ENCODE peak calls at places on chromosomes 6 and 20, in nine cellular contexts. Z, W, F, U, M, H, S, J and T are unnamed samples.

GRCh38 chr20:40188319-40188718 is 500.7 kb downstream of the MAFB start:
- DNase-seq in Z (no peak), W (no peak), F (no peak), U (no peak), M (no peak), H (no peak), S (no peak), J (no peak), T (no peak)

GRCh38 chr6:63437058-63437457 is 117.3 kb upstream of the LGSN start:
- DNase-seq in Z (no peak), W (no peak), F (no peak), U (no peak), M (no peak), H (no peak), S (no peak), J (no peak), T (no peak)

GRCh38 chr20:48567145-48567544 is 260.7 kb downstream of the PREX1 start:
- DNase-seq in Z (no peak), W (no peak), F (no peak), U (no peak), M (no peak), H (no peak), S (no peak), J (no peak), T (no peak)

GRCh38 chr20:13105071-13105470 is 96.3 kb downstream of the SPTLC3 start:
- DNase-seq in Z (no peak), W (no peak), F (no peak), U (no peak), M (no peak), H (no peak), S (no peak), J (no peak), T (no peak)

GRCh38 chr6:12288844-12289654 is 1.1 kb upstream of the EDN1 start:
- DNase-seq in Z (peak), W (peak), F (peak), U (peak), M (peak), H (peak), S (peak), J (peak), T (peak)

GRCh38 chr20:63751471-63752271 is 12.1 kb downstream of the SLC2A4RG start:
- DNase-seq in Z (no peak), W (no peak), F (no peak), U (no peak), M (no peak), H (no peak), S (no peak), J (peak), T (no peak)

GRCh38 chr20:17304785-17305184 is 77.9 kb downstream of the PCSK2 start:
- DNase-seq in Z (no peak), W (no peak), F (no peak), U (no peak), M (no peak), H (no peak), S (no peak), J (no peak), T (no peak)

GRCh38 chr20:62693523-62693922 is 15.1 kb upstream of the NTSR1 start:
- DNase-seq in Z (no peak), W (no peak), F (no peak), U (no peak), M (no peak), H (no peak), S (no peak), J (peak), T (no peak)

GRCh38 chr20:24681634-24682495 is 212.4 kb downstream of the SYNDIG1 start:
- DNase-seq in Z (no peak), W (no peak), F (no peak), U (no peak), M (no peak), H (no peak), S (no peak), J (no peak), T (no peak)

GRCh38 chr6:118029967-118030366 is 122.9 kb downstream of the SLC35F1 start:
- DNase-seq in Z (no peak), W (no peak), F (no peak), U (no peak), M (no peak), H (no peak), S (no peak), J (no peak), T (no peak)

GRCh38 chr6:27720607-27721580 is 191.3 kb downstream of the OR2B2 start:
- DNase-seq in Z (no peak), W (peak), F (peak), U (peak), M (no peak), H (peak), S (no peak), J (no peak), T (no peak)

GRCh38 chr6:161924516-161925116 is 650.8 kb upstream of the AGPAT4 start:
- DNase-seq in Z (no peak), W (no peak), F (no peak), U (no peak), M (no peak), H (no peak), S (no peak), J (no peak), T (no peak)

GRCh38 chr6:166872431-166873139 is 83.8 kb downstream of the RNASET2 start:
- DNase-seq in Z (no peak), W (no peak), F (no peak), U (no peak), M (no peak), H (no peak), S (no peak), J (no peak), T (no peak)

GRCh38 chr6:63795006-63795405 is 159.4 kb downstream of the PHF3 start:
- DNase-seq in Z (no peak), W (no peak), F (no peak), U (no peak), M (no peak), H (no peak), S (no peak), J (no peak), T (no peak)

GRCh38 chr6:31901415-31901952 is 402 bp downstream of the ZBTB12 start:
- DNase-seq in Z (peak), W (peak), F (peak), U (peak), M (peak), H (peak), S (peak), J (peak), T (peak)

GRCh38 chr6:50819906-50820589 is 1.4 kb downstream of the TFAP2B start:
- DNase-seq in Z (no peak), W (no peak), F (no peak), U (no peak), M (no peak), H (no peak), S (no peak), J (no peak), T (no peak)

GRCh38 chr6:73107016-73107415 is 118.3 kb downstream of the KHDC1L start:
- DNase-seq in Z (no peak), W (no peak), F (no peak), U (no peak), M (no peak), H (peak), S (no peak), J (no peak), T (no peak)

GRCh38 chr6:89346433-89346832 is 6.1 kb downstream of the UBE2J1 start:
- DNase-seq in Z (no peak), W (no peak), F (no peak), U (no peak), M (no peak), H (no peak), S (no peak), J (no peak), T (no peak)

GRCh38 chr6:3782876-3783832 is 31.6 kb upstream of the PXDC1 start:
- DNase-seq in Z (no peak), W (no peak), F (no peak), U (no peak), M (no peak), H (no peak), S (peak), J (no peak), T (no peak)

GRCh38 chr6:27139753-27140522 is 107.6 kb upstream of the PRSS16 start:
- DNase-seq in Z (no peak), W (peak), F (no peak), U (peak), M (no peak), H (no peak), S (no peak), J (no peak), T (no peak)

GRCh38 chr6:88472731-88473130 is 306.6 kb upstream of the CNR1 start:
- DNase-seq in Z (no peak), W (no peak), F (no peak), U (no peak), M (no peak), H (no peak), S (no peak), J (no peak), T (no peak)

GRCh38 chr6:149855741-149856140 is 8.4 kb downstream of the LRP11 start:
- DNase-seq in Z (no peak), W (no peak), F (no peak), U (no peak), M (no peak), H (peak), S (no peak), J (no peak), T (no peak)

GRCh38 chr6:157428418-157429202 is 47.6 kb downstream of the ZDHHC14 start:
- DNase-seq in Z (no peak), W (no peak), F (no peak), U (no peak), M (no peak), H (peak), S (no peak), J (no peak), T (peak)

GRCh38 chr6:75108333-75108974 is 97.4 kb downstream of the COL12A1 start:
- DNase-seq in Z (no peak), W (no peak), F (no peak), U (no peak), M (no peak), H (no peak), S (no peak), J (no peak), T (no peak)

GRCh38 chr20:54251093-54251492 is 43.2 kb downstream of the PFDN4 start:
- DNase-seq in Z (no peak), W (no peak), F (no peak), U (no peak), M (no peak), H (no peak), S (no peak), J (no peak), T (no peak)

GRCh38 chr20:48633620-48634257 is 194.1 kb downstream of the PREX1 start:
- DNase-seq in Z (no peak), W (no peak), F (no peak), U (no peak), M (no peak), H (no peak), S (no peak), J (no peak), T (no peak)

GRCh38 chr20:57022306-57022705 is 244.1 kb downstream of the BMP7 start:
- DNase-seq in Z (no peak), W (no peak), F (no peak), U (no peak), M (no peak), H (no peak), S (no peak), J (no peak), T (no peak)

GRCh38 chr20:64261138-64261537 is 5.6 kb downstream of the PCMTD2 start:
- DNase-seq in Z (no peak), W (no peak), F (peak), U (peak), M (no peak), H (no peak), S (no peak), J (no peak), T (peak)

GRCh38 chr20:51768759-51769517 is 748 bp upstream of the ATP9A start:
- DNase-seq in Z (no peak), W (no peak), F (no peak), U (peak), M (no peak), H (no peak), S (no peak), J (no peak), T (no peak)

GRCh38 chr20:21623074-21623780 is 82.2 kb upstream of the PAX1 start:
- DNase-seq in Z (no peak), W (no peak), F (no peak), U (no peak), M (no peak), H (no peak), S (no peak), J (no peak), T (no peak)

GRCh38 chr20:13149371-13149770 is 71.7 kb upstream of the ISM1 start:
- DNase-seq in Z (no peak), W (no peak), F (no peak), U (no peak), M (no peak), H (no peak), S (no peak), J (no peak), T (no peak)

GRCh38 chr20:2652724-2653510 is 485 bp downstream of the NOP56 start:
- DNase-seq in Z (peak), W (peak), F (peak), U (peak), M (peak), H (no peak), S (no peak), J (peak), T (peak)

GRCh38 chr6:47650553-47651432 is 47.6 kb upstream of the ADGRF4 start:
- DNase-seq in Z (no peak), W (no peak), F (no peak), U (no peak), M (no peak), H (no peak), S (no peak), J (no peak), T (no peak)

DNA sequence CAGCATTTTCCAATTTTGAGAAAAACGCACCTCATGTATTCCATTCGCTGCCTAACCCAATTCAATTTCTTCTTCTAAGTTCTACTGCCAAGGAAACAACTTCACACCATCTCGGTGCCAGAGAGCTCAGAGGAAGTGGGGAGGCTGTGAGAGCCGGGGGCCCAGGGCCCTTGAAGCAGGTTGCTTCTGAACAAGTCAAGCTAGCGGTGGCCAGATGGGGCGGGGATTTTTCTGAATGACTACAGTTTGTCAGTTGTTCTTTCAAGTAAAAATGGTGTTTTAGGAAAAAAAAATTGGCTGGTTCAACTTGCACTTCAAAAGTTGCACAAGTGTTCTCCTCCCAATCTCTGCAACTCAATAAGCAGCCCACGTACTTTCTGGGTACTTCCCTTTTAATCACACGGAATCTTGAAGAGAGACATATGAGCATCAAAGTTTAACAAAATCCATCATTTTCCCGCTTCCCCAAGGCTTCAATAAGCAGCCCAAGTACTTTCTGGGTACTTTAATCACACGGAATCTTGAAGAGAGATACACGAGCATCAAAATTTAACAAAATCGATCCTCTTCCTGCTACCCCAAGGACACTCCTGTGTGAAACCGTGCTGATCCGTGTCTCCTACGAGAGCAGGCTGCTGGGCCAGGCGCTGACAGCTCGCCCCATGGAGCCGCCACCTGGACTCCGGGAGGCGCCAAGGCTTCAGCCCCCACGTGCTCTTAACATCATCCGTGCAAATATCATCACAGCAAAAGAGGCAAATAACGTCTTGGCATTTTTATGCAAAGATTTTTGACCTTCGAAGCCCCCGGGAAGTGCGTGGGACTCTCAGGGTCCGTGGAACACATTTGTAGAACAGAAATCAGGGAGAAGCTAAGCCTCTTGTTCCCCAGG is 186.7 kb upstream of the PDE10A start:
- DNase-seq in Z (no peak), W (peak), F (no peak), U (peak), M (no peak), H (no peak), S (no peak), J (no peak), T (no peak)
- H3K4me3 ChIP-seq in Z (no peak), W (no peak), F (no peak), U (peak), M (peak), H (no peak), S (no peak), J (no peak), T (no peak)

DNA sequence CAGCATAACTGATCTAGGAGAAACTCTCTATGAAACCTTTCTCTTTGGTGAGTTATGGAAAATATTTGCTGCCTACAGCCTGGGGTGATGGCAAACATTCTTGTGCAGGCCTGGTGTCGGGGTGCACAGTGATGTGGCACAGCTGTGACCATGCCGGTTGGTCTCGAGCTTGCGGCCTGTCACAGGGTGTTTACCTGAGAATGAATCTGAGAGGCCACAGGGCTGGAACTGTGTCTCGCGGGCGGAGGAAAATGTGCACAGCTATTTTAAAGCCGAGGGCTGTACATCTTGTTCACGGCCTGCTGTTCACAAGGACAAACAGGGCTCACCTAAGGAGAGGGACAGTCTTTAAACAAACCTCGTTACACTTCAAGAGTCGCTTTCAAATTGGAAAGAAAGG is 69.3 kb upstream of the FOXA2 start:
- DNase-seq in Z (no peak), W (no peak), F (no peak), U (no peak), M (no peak), H (no peak), S (no peak), J (no peak), T (no peak)
- H3K4me3 ChIP-seq in Z (no peak), W (no peak), F (no peak), U (no peak), M (no peak), H (no peak), S (no peak), J (no peak), T (no peak)

DNA sequence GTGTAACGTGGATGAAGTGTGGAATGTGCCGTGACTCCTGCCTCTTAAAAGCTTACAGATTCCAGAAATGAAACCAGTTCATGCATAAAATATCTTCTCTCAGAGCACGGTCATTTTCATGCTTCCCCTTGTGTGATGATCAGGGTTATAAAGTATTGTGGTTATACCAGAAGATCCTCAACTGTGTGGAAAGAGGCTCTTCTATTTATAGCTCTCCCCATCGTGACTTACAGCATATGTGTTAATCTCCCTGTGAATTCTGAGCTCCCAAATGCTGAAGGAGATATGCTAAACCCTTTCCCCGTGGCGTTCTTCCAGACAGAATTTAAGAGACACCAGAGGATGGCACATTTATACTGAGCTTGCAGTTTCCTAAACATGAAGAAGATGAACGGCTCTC is 158.8 kb downstream of the CDH26 start:
- DNase-seq in Z (no peak), W (no peak), F (no peak), U (no peak), M (no peak), H (no peak), S (no peak), J (no peak), T (no peak)
- H3K4me3 ChIP-seq in Z (no peak), W (no peak), F (no peak), U (no peak), M (no peak), H (no peak), S (no peak), J (no peak), T (no peak)

GRCh38 chr6:34457747-34458462 is 8.0 kb upstream of the PACSIN1 start:
- DNase-seq in Z (no peak), W (no peak), F (no peak), U (no peak), M (no peak), H (no peak), S (no peak), J (no peak), T (no peak)

GRCh38 chr6:34459899-34460593 is 5.8 kb upstream of the PACSIN1 start:
- DNase-seq in Z (no peak), W (peak), F (peak), U (peak), M (no peak), H (peak), S (peak), J (no peak), T (peak)

GRCh38 chr6:34457392-34457746 is 8.5 kb upstream of the PACSIN1 start:
- DNase-seq in Z (no peak), W (no peak), F (no peak), U (no peak), M (no peak), H (no peak), S (no peak), J (no peak), T (no peak)

GRCh38 chr6:34451192-34451591 is 14.7 kb upstream of the PACSIN1 start:
- DNase-seq in Z (no peak), W (no peak), F (no peak), U (no peak), M (no peak), H (no peak), S (no peak), J (no peak), T (no peak)

GRCh38 chr6:34455831-34456230 is 10.0 kb upstream of the PACSIN1 start:
- DNase-seq in Z (no peak), W (peak), F (no peak), U (no peak), M (no peak), H (no peak), S (no peak), J (no peak), T (no peak)
- H3K4me3 ChIP-seq in Z (no peak), W (no peak), F (no peak), U (no peak), M (no peak), H (no peak), S (no peak), J (no peak), T (no peak)

DNA sequence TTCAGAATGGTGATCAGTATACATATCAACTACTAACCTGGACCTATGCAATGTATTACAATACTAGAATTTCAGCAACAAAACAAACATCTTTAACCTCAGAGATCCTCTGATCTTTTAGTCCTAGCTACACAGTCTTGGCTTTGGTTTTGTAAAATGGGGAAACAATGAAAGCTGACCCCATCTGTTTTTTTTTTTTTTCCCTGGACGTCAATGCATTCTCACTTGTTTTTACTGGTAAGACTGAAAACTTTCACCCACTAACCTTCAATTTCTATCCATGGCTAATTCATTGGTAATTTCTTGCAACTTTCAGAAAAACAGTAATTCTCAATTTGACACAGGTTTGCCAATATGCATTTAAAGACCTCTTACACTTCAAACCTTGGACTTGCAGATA is 3.0 kb downstream of the KIF13A start:
- DNase-seq in Z (no peak), W (no peak), F (no peak), U (no peak), M (no peak), H (no peak), S (no peak), J (no peak), T (no peak)
- H3K4me3 ChIP-seq in Z (no peak), W (no peak), F (no peak), U (no peak), M (peak), H (peak), S (no peak), J (peak), T (no peak)